ENCODE peak calls at places on chromosomes 7 and 10, in ten cellular contexts. C, M, E, A, S, H, Z, T, N and P are unnamed samples.

GRCh38 chr7:66307591-66308215 is 102.6 kb downstream of the TPST1 start:
- DNase-seq in C (peak; percentile 30), M (no peak), E (no peak), A (no peak), S (no peak), H (no peak), Z (no peak), T (no peak), N (no peak), P (no peak)

GRCh38 chr10:103053659-103054581 is 135.8 kb downstream of the CNNM2 start:
- DNase-seq in C (peak; percentile 17), M (no peak), E (peak; percentile 71), A (no peak), S (peak; percentile 17), H (no peak), Z (peak; percentile 65), T (peak; percentile 66), N (peak; percentile 15), P (peak; percentile 59)

GRCh38 chr10:85791846-85792532 is 574.6 kb downstream of the GRID1 start:
- DNase-seq in C (no peak), M (no peak), E (no peak), A (no peak), S (no peak), H (no peak), Z (no peak), T (no peak), N (no peak), P (no peak)

GRCh38 chr10:106830466-106830865 is 334.0 kb downstream of the SORCS1 start:
- DNase-seq in C (no peak), M (no peak), E (no peak), A (no peak), S (no peak), H (no peak), Z (no peak), T (no peak), N (no peak), P (no peak)

GRCh38 chr10:117788911-117789310 is 246.4 kb downstream of the EMX2 start:
- DNase-seq in C (no peak), M (no peak), E (no peak), A (no peak), S (no peak), H (no peak), Z (no peak), T (no peak), N (no peak), P (no peak)

GRCh38 chr7:333399-333776 is 43.4 kb downstream of the FOXL3 start:
- DNase-seq in C (peak; percentile 89), M (no peak), E (no peak), A (no peak), S (no peak), H (no peak), Z (peak; percentile 71), T (no peak), N (no peak), P (no peak)

GRCh38 chr7:3232228-3232627 is 68.8 kb upstream of the SDK1 start:
- DNase-seq in C (peak; percentile 84), M (no peak), E (no peak), A (no peak), S (no peak), H (no peak), Z (no peak), T (peak; percentile 78), N (no peak), P (no peak)

GRCh38 chr7:10239643-10240345 is 733.9 kb upstream of the PHF14 start:
- DNase-seq in C (no peak), M (no peak), E (no peak), A (no peak), S (no peak), H (no peak), Z (no peak), T (no peak), N (no peak), P (no peak)

GRCh38 chr7:69654381-69654780 is 56.1 kb downstream of the AUTS2 start:
- DNase-seq in C (no peak), M (no peak), E (no peak), A (peak; percentile 75), S (no peak), H (no peak), Z (no peak), T (peak; percentile 66), N (no peak), P (peak; percentile 19)

GRCh38 chr7:68573271-68574000 is 1024.8 kb upstream of the AUTS2 start:
- DNase-seq in C (no peak), M (no peak), E (no peak), A (no peak), S (no peak), H (no peak), Z (no peak), T (no peak), N (no peak), P (no peak)

GRCh38 chr7:45269192-45269591 is 111.6 kb downstream of the RAMP3 start:
- DNase-seq in C (no peak), M (no peak), E (no peak), A (no peak), S (no peak), H (no peak), Z (no peak), T (no peak), N (no peak), P (no peak)

GRCh38 chr10:97020452-97021400 is 165.0 kb downstream of the SLIT1 start:
- DNase-seq in C (peak; percentile 80), M (no peak), E (no peak), A (no peak), S (no peak), H (no peak), Z (no peak), T (no peak), N (no peak), P (no peak)

GRCh38 chr7:45224832-45225231 is 67.2 kb downstream of the RAMP3 start:
- DNase-seq in C (peak; percentile 12), M (no peak), E (peak; percentile 56), A (no peak), S (no peak), H (no peak), Z (no peak), T (no peak), N (no peak), P (no peak)

GRCh38 chr7:16465469-16466086 is at the start of gene SOSTDC1:
- DNase-seq in C (no peak), M (peak; percentile 16), E (no peak), A (no peak), S (no peak), H (no peak), Z (no peak), T (peak; percentile 10), N (no peak), P (no peak)

GRCh38 chr7:140672382-140673062 is at the start of gene ADCK2:
- DNase-seq in C (peak; percentile 53), M (peak; percentile 49), E (peak; percentile 69), A (peak; percentile 51), S (no peak), H (no peak), Z (peak; percentile 76), T (no peak), N (no peak), P (peak; percentile 20)

GRCh38 chr10:77084431-77085144 is 553.0 kb downstream of the KCNMA1 start:
- DNase-seq in C (no peak), M (no peak), E (no peak), A (no peak), S (no peak), H (no peak), Z (no peak), T (no peak), N (no peak), P (no peak)